ENCODE peak calls at places on chromosomes 16 and 17, in five cellular contexts. One of them, this sample, is unnamed.

GRCh38 chr16:88437367-88437964 is 15.6 kb upstream of the ZFPM1 start:
- DNase-seq in HepG2: peak
- DNase-seq in GM12891: peak
- DNase-seq in SK-N-SH: peak
- DNase-seq in K562: peak
- DNase-seq in this sample: peak

GRCh38 chr16:17204248-17205043 is 266.3 kb downstream of the XYLT1 start:
- DNase-seq in SK-N-SH: no peak
- DNase-seq in K562: no peak
- DNase-seq in GM12891: no peak
- DNase-seq in HepG2: no peak
- DNase-seq in this sample: no peak

GRCh38 chr16:11016524-11016988 is 72.2 kb downstream of the CLEC16A start:
- DNase-seq in HepG2: peak
- DNase-seq in GM12891: no peak
- DNase-seq in K562: no peak
- DNase-seq in SK-N-SH: no peak
- DNase-seq in this sample: no peak

GRCh38 chr17:43871947-43872690 is 25.1 kb downstream of the CD300LG start:
- DNase-seq in K562: no peak
- DNase-seq in SK-N-SH: no peak
- DNase-seq in GM12891: no peak
- DNase-seq in HepG2: no peak
- DNase-seq in this sample: no peak

GRCh38 chr17:76072149-76072858 is at the start of gene SRP68:
- DNase-seq in HepG2: peak
- DNase-seq in SK-N-SH: peak
- DNase-seq in GM12891: peak
- DNase-seq in K562: peak
- DNase-seq in this sample: peak

GRCh38 chr16:84036982-84037425 is 5.6 kb downstream of the SLC38A8 start:
- DNase-seq in K562: no peak
- DNase-seq in SK-N-SH: no peak
- DNase-seq in HepG2: no peak
- DNase-seq in GM12891: no peak
- DNase-seq in this sample: no peak

GRCh38 chr16:30998852-30999761 is 11.3 kb downstream of the STX1B start:
- DNase-seq in K562: no peak
- DNase-seq in SK-N-SH: no peak
- DNase-seq in HepG2: peak
- DNase-seq in GM12891: no peak
- DNase-seq in this sample: no peak

GRCh38 chr17:372157-373152 is 19.8 kb upstream of the RPH3AL start:
- DNase-seq in K562: no peak
- DNase-seq in SK-N-SH: no peak
- DNase-seq in GM12891: no peak
- DNase-seq in HepG2: no peak
- DNase-seq in this sample: no peak

GRCh38 chr17:60079401-60079861 is 710 bp upstream of the HEATR6 start:
- DNase-seq in GM12891: no peak
- DNase-seq in SK-N-SH: peak
- DNase-seq in HepG2: no peak
- DNase-seq in K562: peak
- DNase-seq in this sample: no peak

GRCh38 chr16:64362193-64362592 is 759.7 kb downstream of the CDH11 start:
- DNase-seq in K562: no peak
- DNase-seq in HepG2: no peak
- DNase-seq in GM12891: no peak
- DNase-seq in SK-N-SH: no peak
- DNase-seq in this sample: no peak

GRCh38 chr16:84518804-84519341 is 14.4 kb upstream of the MEAK7 start:
- DNase-seq in K562: no peak
- DNase-seq in HepG2: no peak
- DNase-seq in SK-N-SH: no peak
- DNase-seq in GM12891: no peak
- DNase-seq in this sample: no peak

GRCh38 chr17:37813753-37814152 is 68.9 kb upstream of the HNF1B start:
- DNase-seq in GM12891: no peak
- DNase-seq in HepG2: no peak
- DNase-seq in SK-N-SH: no peak
- DNase-seq in K562: no peak
- DNase-seq in this sample: no peak
- TF ChIP-seq TAF1 in GM12891: no peak
- TF ChIP-seq TAF1 in HepG2: no peak
- TF ChIP-seq TAF1 in SK-N-SH: no peak
- TF ChIP-seq TAF1 in K562: no peak
- TF ChIP-seq TAF1 in this sample: no peak

GRCh38 chr16:22315979-22316378 is 18.8 kb downstream of the POLR3E start:
- DNase-seq in K562: no peak
- DNase-seq in HepG2: no peak
- DNase-seq in GM12891: no peak
- DNase-seq in SK-N-SH: no peak
- DNase-seq in this sample: no peak

GRCh38 chr16:22314661-22315626 is 17.7 kb downstream of the POLR3E start:
- DNase-seq in K562: no peak
- DNase-seq in SK-N-SH: no peak
- DNase-seq in GM12891: no peak
- DNase-seq in HepG2: no peak
- DNase-seq in this sample: no peak

GRCh38 chr16:22317001-22317530 is 19.9 kb downstream of the POLR3E start:
- DNase-seq in GM12891: no peak
- DNase-seq in SK-N-SH: no peak
- DNase-seq in K562: no peak
- DNase-seq in HepG2: no peak
- DNase-seq in this sample: no peak

GRCh38 chr16:22317625-22318024 is 20.4 kb downstream of the POLR3E start:
- DNase-seq in GM12891: no peak
- DNase-seq in SK-N-SH: no peak
- DNase-seq in HepG2: no peak
- DNase-seq in K562: no peak
- DNase-seq in this sample: no peak

GRCh38 chr16:22316411-22316811 is 19.2 kb downstream of the POLR3E start:
- DNase-seq in GM12891: no peak
- DNase-seq in HepG2: no peak
- DNase-seq in SK-N-SH: no peak
- DNase-seq in K562: no peak
- DNase-seq in this sample: no peak
- TF ChIP-seq TAF1 in GM12891: no peak
- TF ChIP-seq TAF1 in HepG2: no peak
- TF ChIP-seq TAF1 in SK-N-SH: no peak
- TF ChIP-seq TAF1 in K562: no peak
- TF ChIP-seq TAF1 in this sample: no peak

DNA sequence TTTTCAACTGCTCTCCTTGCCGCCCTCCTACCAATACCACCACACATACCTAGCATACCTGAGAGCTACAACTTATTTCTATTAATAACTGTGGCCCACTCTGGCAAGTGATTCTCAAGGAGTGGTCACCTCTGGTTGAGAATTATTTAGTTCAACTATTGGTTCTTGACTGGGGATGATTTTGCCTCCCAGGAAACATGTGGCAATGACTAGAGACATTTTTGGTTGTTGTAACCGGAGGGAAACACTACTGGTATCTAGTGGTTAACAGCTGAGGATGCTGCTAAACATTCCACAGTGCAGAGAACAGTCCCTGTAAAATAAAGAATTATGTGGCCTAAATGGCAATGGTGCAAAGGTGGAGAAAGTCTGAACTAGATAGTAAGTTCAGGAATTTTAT is 96.7 kb downstream of the TRIM37 start:
- DNase-seq in K562: no peak
- DNase-seq in SK-N-SH: no peak
- DNase-seq in HepG2: no peak
- DNase-seq in GM12891: no peak
- DNase-seq in this sample: no peak
- TF ChIP-seq TAF1 in K562: no peak
- TF ChIP-seq TAF1 in SK-N-SH: no peak
- TF ChIP-seq TAF1 in HepG2: no peak
- TF ChIP-seq TAF1 in GM12891: no peak
- TF ChIP-seq TAF1 in this sample: no peak

DNA sequence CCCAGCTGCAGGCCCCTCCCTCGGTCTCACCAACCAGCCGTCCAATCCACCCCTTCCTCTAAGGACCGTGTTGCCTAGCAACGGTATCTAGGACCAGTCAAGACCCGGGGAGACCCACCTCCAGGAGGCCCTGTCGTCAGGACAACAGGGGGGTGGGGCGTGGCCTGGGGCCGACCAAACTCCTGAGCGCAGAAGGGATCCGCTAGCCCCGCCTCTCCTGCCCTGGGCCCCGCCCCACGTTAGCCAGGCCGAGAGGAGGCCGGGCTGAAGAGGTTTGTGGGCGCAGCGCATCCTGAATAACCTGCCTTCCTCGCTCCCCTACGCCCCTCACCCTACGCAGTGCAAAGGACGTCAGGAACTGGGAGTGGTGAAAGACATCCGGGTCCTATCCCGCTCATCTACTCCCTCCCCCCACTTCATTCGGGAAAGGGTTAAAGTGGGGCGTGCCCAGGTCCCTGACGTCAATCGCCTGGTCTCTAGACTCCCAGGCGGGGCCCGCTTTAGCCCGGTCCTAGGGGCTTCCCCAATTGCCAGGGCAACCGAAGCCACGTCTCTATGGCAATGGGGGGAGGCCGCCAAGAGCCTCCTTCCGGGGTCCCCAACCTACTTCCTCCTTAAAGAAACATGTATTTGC is 14.7 kb downstream of the DLG4 start:
- DNase-seq in SK-N-SH: peak
- DNase-seq in K562: peak
- DNase-seq in GM12891: peak
- DNase-seq in HepG2: no peak
- DNase-seq in this sample: peak
- TF ChIP-seq TAF1 in SK-N-SH: no peak
- TF ChIP-seq TAF1 in K562: no peak
- TF ChIP-seq TAF1 in GM12891: no peak
- TF ChIP-seq TAF1 in HepG2: no peak
- TF ChIP-seq TAF1 in this sample: no peak

GRCh38 chr17:51455931-51456330 is 195.6 kb downstream of the UTP18 start:
- DNase-seq in GM12891: no peak
- DNase-seq in K562: no peak
- DNase-seq in SK-N-SH: no peak
- DNase-seq in HepG2: no peak
- DNase-seq in this sample: no peak

GRCh38 chr17:51467336-51467735 is 207.0 kb downstream of the UTP18 start:
- DNase-seq in GM12891: no peak
- DNase-seq in K562: no peak
- DNase-seq in SK-N-SH: no peak
- DNase-seq in HepG2: no peak
- DNase-seq in this sample: no peak

GRCh38 chr17:51456942-51457341 is 196.6 kb downstream of the UTP18 start:
- DNase-seq in SK-N-SH: no peak
- DNase-seq in HepG2: no peak
- DNase-seq in K562: no peak
- DNase-seq in GM12891: no peak
- DNase-seq in this sample: no peak

GRCh38 chr17:51461578-51462004 is 201.2 kb downstream of the UTP18 start:
- DNase-seq in GM12891: peak
- DNase-seq in HepG2: peak
- DNase-seq in K562: peak
- DNase-seq in SK-N-SH: peak
- DNase-seq in this sample: peak
- TF ChIP-seq TAF1 in GM12891: no peak
- TF ChIP-seq TAF1 in HepG2: no peak
- TF ChIP-seq TAF1 in K562: no peak
- TF ChIP-seq TAF1 in SK-N-SH: no peak
- TF ChIP-seq TAF1 in this sample: no peak

GRCh38 chr17:27504188-27504995 is 48.1 kb downstream of the KSR1 start:
- DNase-seq in HepG2: peak
- DNase-seq in SK-N-SH: no peak
- DNase-seq in K562: no peak
- DNase-seq in GM12891: no peak
- DNase-seq in this sample: no peak

GRCh38 chr17:27503636-27504035 is 47.4 kb downstream of the KSR1 start:
- DNase-seq in K562: no peak
- DNase-seq in HepG2: no peak
- DNase-seq in GM12891: no peak
- DNase-seq in SK-N-SH: no peak
- DNase-seq in this sample: no peak

GRCh38 chr17:27506348-27507218 is 50.3 kb downstream of the KSR1 start:
- DNase-seq in HepG2: no peak
- DNase-seq in GM12891: peak
- DNase-seq in SK-N-SH: no peak
- DNase-seq in K562: peak
- DNase-seq in this sample: peak

GRCh38 chr17:27499451-27500265 is 43.4 kb downstream of the KSR1 start:
- DNase-seq in GM12891: no peak
- DNase-seq in HepG2: no peak
- DNase-seq in SK-N-SH: no peak
- DNase-seq in K562: no peak
- DNase-seq in this sample: no peak

GRCh38 chr17:27502526-27503324 is 46.5 kb downstream of the KSR1 start:
- DNase-seq in GM12891: no peak
- DNase-seq in HepG2: no peak
- DNase-seq in K562: no peak
- DNase-seq in SK-N-SH: no peak
- DNase-seq in this sample: no peak
- TF ChIP-seq TAF1 in GM12891: no peak
- TF ChIP-seq TAF1 in HepG2: no peak
- TF ChIP-seq TAF1 in K562: no peak
- TF ChIP-seq TAF1 in SK-N-SH: no peak
- TF ChIP-seq TAF1 in this sample: no peak

This sample was measured in GM12892.